ENCODE peak calls at places on chromosomes 6 and 20, in ten cellular contexts. R, D, V, Q, W, K, E, G, O and L are unnamed samples.

GRCh38 chr6:94511502-94512088 is 1065.7 kb upstream of the MANEA start:
- DNase-seq in W (peak), D (no peak), O (no peak), K (no peak), V (no peak), Q (no peak), R (no peak), E (no peak), G (no peak), L (no peak)

GRCh38 chr20:17643531-17644188 is 38.4 kb downstream of the RRBP1 start:
- DNase-seq in D (no peak), R (no peak), W (peak), G (no peak), Q (no peak), E (no peak), O (no peak), V (no peak), K (peak), L (no peak)

GRCh38 chr6:8017276-8017701 is 46.9 kb downstream of the BLOC1S5 start:
- DNase-seq in K (no peak), V (no peak), G (no peak), Q (no peak), E (no peak), O (no peak), W (no peak), R (no peak), D (no peak), L (no peak)

GRCh38 chr6:75381878-75382633 is 97.5 kb upstream of the TMEM30A start:
- DNase-seq in Q (no peak), O (no peak), W (no peak), E (no peak), D (no peak), G (no peak), K (peak), V (no peak), R (no peak), L (no peak)

GRCh38 chr6:118786696-118787453 is 107.1 kb upstream of the ASF1A start:
- DNase-seq in G (no peak), D (no peak), K (no peak), V (no peak), E (no peak), O (no peak), W (no peak), R (no peak), Q (no peak), L (no peak)

GRCh38 chr6:148448371-148449010 is 105.9 kb downstream of the SASH1 start:
- DNase-seq in K (no peak), O (no peak), W (no peak), Q (peak), R (no peak), D (no peak), G (no peak), E (no peak), V (no peak), L (no peak)

GRCh38 chr20:49268600-49269365 is 9.1 kb downstream of the ZNFX1 start:
- DNase-seq in W (no peak), Q (no peak), R (no peak), D (no peak), V (no peak), G (no peak), E (no peak), K (peak), O (no peak), L (no peak)

GRCh38 chr6:81985191-81985590 is 232.7 kb upstream of the TENT5A start:
- DNase-seq in W (no peak), G (no peak), V (no peak), D (no peak), K (no peak), Q (no peak), R (no peak), O (no peak), E (no peak), L (no peak)

GRCh38 chr6:16832721-16833120 is 71.5 kb upstream of the ATXN1 start:
- DNase-seq in K (peak), W (no peak), G (no peak), Q (no peak), V (no peak), R (no peak), O (no peak), E (no peak), D (no peak), L (no peak)

GRCh38 chr20:9334866-9335265 is 179.5 kb upstream of the LAMP5 start:
- DNase-seq in E (no peak), R (no peak), O (no peak), G (no peak), V (no peak), K (no peak), Q (no peak), D (no peak), W (no peak), L (no peak)